ENCODE peak calls at places on chromosomes 3 and 15, in six cellular contexts. L is GM12864, J is nucleus accumbens, Y is AG09309, X is T follicular helper cell, V is right lobe of liver. Z is an unnamed sample.

GRCh38 chr3:18657858-18658820 is 233.0 kb upstream of the SATB1 start:
- DNase-seq in X (no peak), Y (no peak), J (no peak), V (no peak), L (no peak), Z (no peak)

GRCh38 chr3:20064796-20065564 is 24.7 kb downstream of the KAT2B start:
- DNase-seq in V (no peak), L (no peak), Y (no peak), X (no peak), J (no peak), Z (no peak)

GRCh38 chr3:192804502-192804901 is 77.2 kb upstream of the FGF12 start:
- DNase-seq in L (no peak), V (no peak), J (no peak), Y (no peak), X (no peak), Z (no peak)

GRCh38 chr3:195587824-195588223 is 4.1 kb upstream of the APOD start:
- DNase-seq in X (no peak), Y (no peak), L (no peak), J (no peak), V (no peak), Z (no peak)

GRCh38 chr3:114624676-114625181 is 330.9 kb downstream of the TIGIT start:
- DNase-seq in L (no peak), Y (peak), X (no peak), J (peak), V (peak), Z (peak)

GRCh38 chr3:154242766-154243165 is 81.5 kb downstream of the DHX36 start:
- DNase-seq in Y (no peak), V (no peak), X (no peak), J (no peak), L (no peak), Z (no peak)

GRCh38 chr15:96123630-96124187 is 206.8 kb upstream of the NR2F2 start:
- DNase-seq in J (no peak), Y (no peak), V (no peak), X (no peak), L (no peak), Z (no peak)

GRCh38 chr15:85137507-85138175 is 156.0 kb downstream of the PDE8A start:
- DNase-seq in V (no peak), X (no peak), J (no peak), Y (no peak), L (no peak), Z (no peak)

GRCh38 chr15:35479423-35479822 is 66.5 kb downstream of the DPH6 start:
- DNase-seq in J (no peak), Y (no peak), L (no peak), X (no peak), V (no peak), Z (no peak)

GRCh38 chr3:144501419-144501818 is 529.8 kb downstream of the DIPK2A start:
- DNase-seq in Y (no peak), X (no peak), L (no peak), V (no peak), J (no peak), Z (no peak)

GRCh38 chr3:53411371-53411770 is 64.0 kb upstream of the DCP1A start:
- DNase-seq in V (no peak), Y (no peak), X (no peak), J (no peak), L (no peak), Z (no peak)

GRCh38 chr3:71069797-71070196 is 513.7 kb downstream of the FOXP1 start:
- DNase-seq in Y (no peak), L (no peak), J (no peak), V (peak), X (peak), Z (peak)

GRCh38 chr3:30855390-30855789 is 39.1 kb downstream of the GADL1 start:
- DNase-seq in V (no peak), L (no peak), Y (peak), J (no peak), X (no peak), Z (no peak)